ENCODE peak calls at places on chromosome 19, in ten cellular contexts. W is A549, P is ovary, J is heart left ventricle, K is IMR-90, B is uterus, E is testis, D is breast epithelium, L is Peyer's patch, V is K562. T is an unnamed sample.

GRCh38 chr19:18919895-18920204 is 335 bp downstream of the DDX49 start:
- DNase-seq in W (no peak), P (no peak), J (no peak), K (no peak), B (no peak), E (no peak), D (no peak), L (no peak), V (no peak), T (no peak)

GRCh38 chr19:9431475-9431874 is 3.9 kb downstream of the ZNF266 start:
- DNase-seq in W (no peak), P (no peak), J (peak), K (peak), B (no peak), E (peak), D (no peak), L (no peak), V (peak), T (peak)

GRCh38 chr19:46220038-46220615 is 9.4 kb upstream of the IGFL1 start:
- DNase-seq in W (no peak), P (no peak), J (no peak), K (no peak), B (no peak), E (no peak), D (no peak), L (no peak), V (no peak), T (no peak)

GRCh38 chr19:46180701-46181385 is 32.8 kb downstream of the IGFL2 start:
- DNase-seq in W (peak), P (no peak), J (no peak), K (peak), B (no peak), E (no peak), D (no peak), L (no peak), V (no peak), T (no peak)

GRCh38 chr19:39342647-39343305 is 555 bp downstream of the SAMD4B start:
- DNase-seq in W (no peak), P (peak), J (no peak), K (no peak), B (peak), E (no peak), D (no peak), L (no peak), V (peak), T (peak)

GRCh38 chr19:4064551-4065260 is 2.0 kb downstream of the ZBTB7A start:
- DNase-seq in W (no peak), P (peak), J (peak), K (no peak), B (peak), E (peak), D (no peak), L (peak), V (peak), T (peak)

GRCh38 chr19:13689050-13689449 is 75.3 kb upstream of the MRI1 start:
- DNase-seq in W (peak), P (no peak), J (no peak), K (peak), B (no peak), E (peak), D (no peak), L (no peak), V (peak), T (no peak)

GRCh38 chr19:29487432-29487831 is 38.4 kb upstream of the VSTM2B start:
- DNase-seq in W (no peak), P (no peak), J (no peak), K (no peak), B (no peak), E (no peak), D (no peak), L (no peak), V (no peak), T (no peak)

GRCh38 chr19:4352701-4353121 is 9.3 kb downstream of the MPND start:
- DNase-seq in W (peak), P (peak), J (no peak), K (peak), B (no peak), E (peak), D (no peak), L (peak), V (peak), T (peak)

GRCh38 chr19:48963371-48964204 is 1.5 kb upstream of the FTL start:
- DNase-seq in W (peak), P (peak), J (peak), K (peak), B (peak), E (peak), D (peak), L (peak), V (peak), T (peak)

GRCh38 chr19:7293795-7294570 is at the start of gene INSR:
- DNase-seq in W (peak), P (peak), J (peak), K (peak), B (peak), E (peak), D (peak), L (peak), V (peak), T (peak)

GRCh38 chr19:51448745-51449093 is 9.5 kb downstream of the SIGLEC8 start:
- DNase-seq in W (no peak), P (no peak), J (no peak), K (no peak), B (no peak), E (no peak), D (no peak), L (no peak), V (no peak), T (no peak)

GRCh38 chr19:7850975-7851622 is 21.1 kb downstream of the EVI5L start:
- DNase-seq in W (no peak), P (peak), J (no peak), K (no peak), B (no peak), E (no peak), D (no peak), L (peak), V (no peak), T (no peak)

GRCh38 chr19:57262044-57262443 is 18.2 kb upstream of the ZNF460 start:
- DNase-seq in W (no peak), P (no peak), J (no peak), K (no peak), B (no peak), E (no peak), D (no peak), L (no peak), V (no peak), T (no peak)

GRCh38 chr19:28641395-28641794 is 571.6 kb downstream of the UQCRFS1 start:
- DNase-seq in W (no peak), P (no peak), J (no peak), K (no peak), B (no peak), E (no peak), D (no peak), L (no peak), V (no peak), T (no peak)

GRCh38 chr19:46963093-46963734 is 56.4 kb upstream of the NPAS1 start:
- DNase-seq in W (no peak), P (no peak), J (no peak), K (peak), B (no peak), E (no peak), D (no peak), L (no peak), V (no peak), T (no peak)

GRCh38 chr19:12721656-12722565 is 1.8 kb downstream of the TNPO2 start:
- DNase-seq in W (peak), P (peak), J (peak), K (peak), B (peak), E (peak), D (peak), L (peak), V (peak), T (peak)

GRCh38 chr19:31349160-31349881 is at the start of gene TSHZ3:
- DNase-seq in W (peak), P (peak), J (peak), K (peak), B (peak), E (peak), D (no peak), L (peak), V (peak), T (peak)

GRCh38 chr19:30132312-30133075 is 190.5 kb downstream of the URI1 start:
- DNase-seq in W (no peak), P (no peak), J (no peak), K (no peak), B (no peak), E (no peak), D (no peak), L (no peak), V (no peak), T (no peak)

DNA sequence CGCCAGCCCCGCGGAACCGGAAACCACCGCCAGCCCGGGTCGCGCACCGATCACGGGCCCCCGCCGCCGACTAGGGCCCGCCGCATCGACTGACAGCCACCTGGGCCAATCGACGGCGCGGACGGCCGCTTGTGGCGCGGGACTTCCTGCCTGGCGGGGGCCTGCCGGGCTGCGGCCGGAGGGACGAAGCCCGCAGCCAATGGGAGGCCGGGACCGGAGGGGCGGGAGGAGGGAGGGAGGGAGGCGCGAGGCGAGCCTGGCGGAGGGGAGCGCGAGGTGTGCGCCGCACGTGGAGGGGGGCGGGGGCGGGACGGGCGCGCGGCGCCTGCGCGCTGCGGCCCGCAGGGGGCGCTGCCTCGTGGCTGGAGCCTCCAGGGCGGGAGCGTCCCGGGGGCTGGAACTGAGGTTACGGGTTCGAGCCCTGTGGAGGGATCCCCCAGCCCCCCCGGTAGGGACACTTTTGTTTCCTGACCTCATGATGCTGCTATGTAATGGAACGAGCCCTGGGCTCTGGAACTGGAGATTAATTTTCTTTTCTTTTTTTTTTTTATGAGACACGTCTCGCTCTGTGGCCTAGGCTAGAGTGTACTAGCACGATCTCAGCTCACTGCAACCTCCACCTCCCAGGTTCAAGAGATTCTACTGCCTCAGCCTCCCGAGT is at the start of gene MLLT1:
- DNase-seq in W (peak), P (peak), J (peak), K (peak), B (peak), E (peak), D (peak), L (peak), V (peak), T (peak)
- TF ChIP-seq POLR2A in W (no peak), P (peak), J (no peak), K (no peak), B (peak), E (no peak), D (no peak), L (no peak), V (no peak), T (peak)

DNA sequence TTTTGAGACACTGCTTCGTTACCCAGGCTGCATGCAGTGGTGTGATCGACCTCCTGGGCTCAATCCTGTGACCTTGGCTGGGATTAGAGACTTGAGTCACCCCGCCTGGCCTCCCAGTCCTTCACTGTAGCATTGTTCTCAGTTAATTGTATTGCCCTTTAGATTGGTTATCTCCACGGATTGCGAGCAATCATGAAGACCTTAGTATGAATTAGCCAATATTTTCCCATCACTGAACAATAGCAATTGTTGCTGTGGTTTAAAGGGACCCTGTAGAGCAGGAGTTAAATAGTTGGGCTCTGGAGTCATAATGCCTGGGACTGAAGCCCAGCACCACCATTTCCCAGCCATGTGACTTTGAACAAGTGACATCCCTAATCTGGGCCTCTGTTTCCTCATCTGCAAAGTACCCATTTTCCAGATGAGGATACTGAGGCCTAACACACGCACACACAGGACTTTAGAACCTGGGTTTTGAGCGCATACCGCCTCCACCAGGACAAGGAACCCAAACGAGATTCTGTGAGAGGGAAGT is 8.4 kb downstream of the PPP1R14A start:
- DNase-seq in W (no peak), P (no peak), J (no peak), K (no peak), B (no peak), E (no peak), D (no peak), L (no peak), V (no peak), T (no peak)
- H3K27ac ChIP-seq in W (no peak), P (peak), J (peak), K (no peak), B (peak), E (peak), D (peak), L (peak), V (no peak), T (no peak)

GRCh38 chr19:2394054-2394668 is 33.2 kb downstream of the TIMM13 start:
- DNase-seq in W (no peak), P (no peak), J (no peak), K (no peak), B (no peak), E (no peak), D (no peak), L (no peak), V (no peak), T (no peak)

GRCh38 chr19:2389594-2389993 is 29.5 kb downstream of the TMPRSS9 start:
- DNase-seq in W (no peak), P (no peak), J (no peak), K (no peak), B (no peak), E (no peak), D (no peak), L (no peak), V (no peak), T (no peak)

GRCh38 chr19:2394669-2395292 is 32.6 kb downstream of the TIMM13 start:
- DNase-seq in W (no peak), P (no peak), J (no peak), K (no peak), B (no peak), E (no peak), D (no peak), L (peak), V (no peak), T (no peak)

GRCh38 chr19:2392366-2392765 is 32.3 kb downstream of the TMPRSS9 start:
- DNase-seq in W (no peak), P (no peak), J (no peak), K (no peak), B (no peak), E (no peak), D (no peak), L (no peak), V (no peak), T (peak)

GRCh38 chr19:2391118-2391725 is 31.2 kb downstream of the TMPRSS9 start:
- DNase-seq in W (peak), P (no peak), J (peak), K (peak), B (no peak), E (peak), D (no peak), L (no peak), V (peak), T (peak)
- TF ChIP-seq POLR2A in W (no peak), P (no peak), J (no peak), K (no peak), B (no peak), E (no peak), D (no peak), L (no peak), V (no peak), T (no peak)

GRCh38 chr19:54352546-54352945 is 12.2 kb downstream of the LAIR1 start:
- DNase-seq in W (no peak), P (no peak), J (no peak), K (no peak), B (no peak), E (no peak), D (no peak), L (no peak), V (no peak), T (no peak)
- H3K27ac ChIP-seq in W (no peak), P (no peak), J (no peak), K (no peak), B (no peak), E (no peak), D (no peak), L (no peak), V (no peak), T (no peak)

GRCh38 chr19:1082928-1083816 is 12.0 kb downstream of the POLR2E start:
- DNase-seq in W (no peak), P (no peak), J (no peak), K (no peak), B (no peak), E (no peak), D (no peak), L (no peak), V (no peak), T (no peak)
- TF ChIP-seq POLR2A in W (no peak), P (no peak), J (no peak), K (peak), B (no peak), E (no peak), D (no peak), L (no peak), V (no peak), T (no peak)